ENCODE peak calls at places on chromosomes 13 and 19, in six cellular contexts. H is A549, Q is HepG2, G is GM12878, X is endothelial cell of umbilical vein, M is K562. T is an unnamed sample.

GRCh38 chr19:13376537-13376936 is 129.7 kb downstream of the CACNA1A start:
- DNase-seq in Q (no peak), H (no peak), M (no peak), G (no peak), X (no peak), T (no peak)

GRCh38 chr19:1502433-1503088 is 10.3 kb downstream of the ADAMTSL5 start:
- DNase-seq in G (no peak), Q (no peak), M (no peak), X (no peak), H (no peak), T (no peak)

GRCh38 chr13:74443623-74444022 is 309.4 kb upstream of the KLF12 start:
- DNase-seq in G (no peak), H (peak; percentile 32), X (peak; percentile 14), M (no peak), Q (no peak), T (no peak)

GRCh38 chr13:51614350-51614786 is 30.1 kb downstream of the WDFY2 start:
- DNase-seq in M (no peak), X (no peak), H (no peak), G (peak; percentile 56), Q (no peak), T (no peak)

GRCh38 chr13:102191951-102192461 is 209.8 kb downstream of the FGF14 start:
- DNase-seq in M (no peak), X (peak; percentile 4), Q (no peak), G (no peak), H (no peak), T (no peak)

GRCh38 chr19:5934779-5935472 is 20.9 kb downstream of the CAPS start:
- DNase-seq in Q (no peak), M (no peak), X (peak; percentile 81), H (no peak), G (no peak), T (no peak)

GRCh38 chr13:24747248-24748151 is 16.5 kb upstream of the RNF17 start:
- DNase-seq in Q (no peak), M (no peak), G (no peak), H (peak; percentile 41), X (peak; percentile 12), T (peak; percentile 40)

GRCh38 chr13:47859129-47859528 is 141.9 kb downstream of the SUCLA2 start:
- DNase-seq in G (no peak), M (no peak), X (no peak), H (no peak), Q (no peak), T (no peak)

GRCh38 chr19:29290853-29291252 is 77.9 kb upstream of the UQCRFS1 start:
- DNase-seq in Q (no peak), H (no peak), X (no peak), G (no peak), M (no peak), T (peak; percentile 89)

GRCh38 chr13:28850226-28850625 is 30.1 kb downstream of the MTUS2 start:
- DNase-seq in Q (no peak), G (no peak), M (no peak), H (no peak), X (no peak), T (no peak)

GRCh38 chr13:60583911-60584753 is 187.1 kb downstream of the TDRD3 start:
- DNase-seq in X (no peak), Q (no peak), H (peak; percentile 6), G (no peak), M (peak; percentile 26), T (peak; percentile 94)

GRCh38 chr19:53308339-53308811 is 25.2 kb upstream of the ZNF845 start:
- DNase-seq in G (no peak), Q (no peak), X (peak; percentile 6), H (no peak), M (peak; percentile 45), T (no peak)

GRCh38 chr19:2488942-2489731 is 13.2 kb downstream of the GADD45B start:
- DNase-seq in G (no peak), Q (no peak), M (no peak), X (peak; percentile 34), H (peak; percentile 53), T (peak; percentile 64)

GRCh38 chr19:36635342-36635741 is 30.2 kb downstream of the ZNF382 start:
- DNase-seq in M (no peak), H (no peak), X (no peak), Q (no peak), G (no peak), T (no peak)

GRCh38 chr13:103788061-103788652 is 721.9 kb upstream of the SLC10A2 start:
- DNase-seq in X (peak; percentile 4), H (no peak), G (no peak), Q (no peak), M (no peak), T (no peak)

GRCh38 chr13:113367020-113367560 is 3.2 kb upstream of the GRTP1 start:
- DNase-seq in H (no peak), M (no peak), Q (no peak), G (no peak), X (no peak), T (no peak)

GRCh38 chr19:50371914-50372475 is 4.3 kb upstream of the NR1H2 start:
- DNase-seq in Q (no peak), M (no peak), X (no peak), H (no peak), G (no peak), T (peak; percentile 50)

GRCh38 chr13:30446122-30446500 is 19.6 kb downstream of the HMGB1 start:
- DNase-seq in G (no peak), Q (no peak), H (no peak), X (no peak), M (no peak), T (no peak)

GRCh38 chr13:98697833-98698232 is 54.6 kb downstream of the SLC15A1 start:
- DNase-seq in G (no peak), M (no peak), H (no peak), X (no peak), Q (no peak), T (no peak)

GRCh38 chr19:17136026-17136425 is 60.4 kb downstream of the MYO9B start:
- DNase-seq in X (peak; percentile 25), Q (no peak), H (no peak), G (no peak), M (no peak), T (no peak)

GRCh38 chr19:13040232-13040915 is 45.1 kb downstream of the NFIX start:
- DNase-seq in X (no peak), Q (no peak), H (no peak), G (no peak), M (no peak), T (no peak)

GRCh38 chr19:56840452-56841193 is at the start of the genes PEG3 and ZIM2:
- DNase-seq in H (no peak), G (no peak), M (no peak), Q (peak; percentile 85), X (no peak), T (no peak)

GRCh38 chr13:110447058-110447511 is 114.4 kb downstream of the RAB20 start:
- DNase-seq in H (no peak), Q (peak; percentile 20), G (peak; percentile 52), X (no peak), M (no peak), T (no peak)

GRCh38 chr13:110989331-110989730 is 74.5 kb upstream of the ANKRD10 start:
- DNase-seq in Q (no peak), G (no peak), X (no peak), M (no peak), H (no peak), T (no peak)

GRCh38 chr19:46985532-46986415 is 33.9 kb upstream of the NPAS1 start:
- DNase-seq in H (no peak), Q (peak; percentile 23), G (no peak), M (no peak), X (no peak), T (no peak)

GRCh38 chr19:46981296-46981695 is 38.3 kb upstream of the NPAS1 start:
- DNase-seq in X (no peak), H (no peak), G (no peak), M (no peak), Q (no peak), T (no peak)

GRCh38 chr19:46983097-46983496 is 36.5 kb upstream of the NPAS1 start:
- DNase-seq in Q (no peak), H (no peak), M (no peak), X (no peak), G (no peak), T (no peak)

GRCh38 chr19:46980756-46981155 is 38.9 kb upstream of the NPAS1 start:
- DNase-seq in M (no peak), H (no peak), Q (no peak), X (no peak), G (no peak), T (no peak)

GRCh38 chr19:46984077-46985010 is 35.3 kb upstream of the NPAS1 start:
- DNase-seq in X (peak; percentile 40), M (no peak), H (peak; percentile 81), Q (peak; percentile 90), G (no peak), T (peak; percentile 91)
- TF ChIP-seq MYC in X (peak; percentile 53), M (no peak), H (peak; percentile 87), Q (peak; percentile 87), G (no peak), T (peak; percentile 100)

GRCh38 chr19:10699650-10700335 is 1.4 kb upstream of the QTRT1 start:
- DNase-seq in G (peak; percentile 35), Q (peak; percentile 35), X (peak; percentile 64), M (peak; percentile 54), H (peak; percentile 63), T (peak; percentile 92)
- TF ChIP-seq MYC in G (no peak), Q (no peak), X (no peak), M (no peak), H (no peak), T (no peak)

GRCh38 chr19:42216653-42217521 is 590 bp downstream of the DEDD2 start:
- DNase-seq in Q (peak; percentile 15), G (no peak), H (no peak), M (peak; percentile 66), X (peak; percentile 47), T (peak; percentile 49)
- TF ChIP-seq MYC in Q (no peak), G (peak; percentile 44), H (no peak), M (no peak), X (no peak), T (no peak)

DNA sequence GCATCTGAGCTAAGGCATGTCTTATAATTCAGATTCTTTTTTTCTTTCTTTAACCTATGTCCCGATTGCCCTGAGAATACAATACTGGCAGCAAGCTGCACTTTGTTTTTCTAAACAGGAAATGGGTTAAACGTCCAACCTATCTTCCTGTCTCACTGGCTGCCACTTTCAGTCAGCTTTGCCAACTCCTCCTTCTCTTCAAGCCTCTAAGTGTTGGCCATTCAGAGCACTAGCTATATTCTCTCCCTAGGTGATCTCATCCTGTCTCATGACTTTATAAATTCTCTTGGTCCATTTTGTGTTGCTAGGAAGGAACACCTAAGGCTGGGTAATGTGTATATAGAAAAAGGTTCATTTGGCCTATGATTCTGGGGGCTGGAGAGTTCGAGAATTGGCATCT is 109.5 kb upstream of the TSC22D1 start:
- DNase-seq in Q (no peak), H (no peak), G (no peak), M (no peak), X (peak; percentile 26), T (no peak)
- TF ChIP-seq MYC in Q (no peak), H (no peak), G (no peak), M (no peak), X (no peak), T (no peak)

GRCh38 chr13:67224148-67224846 is 5.8 kb downstream of the PCDH9 start:
- DNase-seq in H (peak; percentile 88), X (peak; percentile 88), G (no peak), Q (peak; percentile 56), M (peak; percentile 65), T (peak; percentile 72)
- TF ChIP-seq MYC in H (no peak), X (no peak), G (no peak), Q (no peak), M (no peak), T (no peak)